ENCODE peak calls at places on chromosomes 6 and 20, in five cellular contexts. One of them, this sample, is unnamed.
A peak's percentile ranks its signal among the peaks of the same experiment; 100 is the strongest.

GRCh38 chr6:112144145-112144926 is 56.9 kb downstream of the FAM229B start:
- DNase-seq in uterus: peak; percentile 49
- DNase-seq in H1: no peak
- DNase-seq in suprapubic skin: no peak
- DNase-seq in GM12878: no peak
- DNase-seq in this sample: no peak

GRCh38 chr6:121873595-121873994 is 438.1 kb downstream of the GJA1 start:
- DNase-seq in suprapubic skin: no peak
- DNase-seq in GM12878: no peak
- DNase-seq in uterus: no peak
- DNase-seq in H1: no peak
- DNase-seq in this sample: no peak

GRCh38 chr6:124962617-124963415 is 579 bp downstream of the RNF217 start:
- DNase-seq in GM12878: no peak
- DNase-seq in H1: peak; percentile 74
- DNase-seq in uterus: peak; percentile 41
- DNase-seq in suprapubic skin: peak; percentile 72
- DNase-seq in this sample: no peak

GRCh38 chr6:66866801-66867200 is 1159.8 kb upstream of the EYS start:
- DNase-seq in uterus: no peak
- DNase-seq in H1: no peak
- DNase-seq in suprapubic skin: no peak
- DNase-seq in GM12878: no peak
- DNase-seq in this sample: no peak

GRCh38 chr6:4902363-4902762 is 101.5 kb downstream of the RPP40 start:
- DNase-seq in uterus: no peak
- DNase-seq in H1: no peak
- DNase-seq in GM12878: no peak
- DNase-seq in suprapubic skin: no peak
- DNase-seq in this sample: no peak

GRCh38 chr20:14600527-14600926 is 263.1 kb upstream of the FLRT3 start:
- DNase-seq in GM12878: no peak
- DNase-seq in uterus: no peak
- DNase-seq in suprapubic skin: no peak
- DNase-seq in H1: no peak
- DNase-seq in this sample: no peak

GRCh38 chr20:58244517-58245030 is 16.1 kb upstream of the ANKRD60 start:
- DNase-seq in H1: no peak
- DNase-seq in uterus: no peak
- DNase-seq in suprapubic skin: no peak
- DNase-seq in GM12878: no peak
- DNase-seq in this sample: no peak

GRCh38 chr20:49214546-49214945 is 4.7 kb upstream of the DDX27 start:
- DNase-seq in suprapubic skin: no peak
- DNase-seq in H1: no peak
- DNase-seq in GM12878: no peak
- DNase-seq in uterus: no peak
- DNase-seq in this sample: no peak

GRCh38 chr6:49676671-49677281 is 36.6 kb downstream of the CRISP2 start:
- DNase-seq in suprapubic skin: no peak
- DNase-seq in H1: no peak
- DNase-seq in GM12878: no peak
- DNase-seq in uterus: no peak
- DNase-seq in this sample: no peak

GRCh38 chr6:51934098-51934497 is 153.3 kb downstream of the PKHD1 start:
- DNase-seq in uterus: no peak
- DNase-seq in GM12878: no peak
- DNase-seq in H1: peak; percentile 54
- DNase-seq in suprapubic skin: no peak
- DNase-seq in this sample: no peak

GRCh38 chr6:115241373-115241772 is 819.3 kb downstream of the FRK start:
- DNase-seq in suprapubic skin: no peak
- DNase-seq in uterus: no peak
- DNase-seq in GM12878: no peak
- DNase-seq in H1: no peak
- DNase-seq in this sample: no peak

GRCh38 chr6:93789532-93789931 is 370.2 kb upstream of the EPHA7 start:
- DNase-seq in suprapubic skin: no peak
- DNase-seq in GM12878: no peak
- DNase-seq in H1: no peak
- DNase-seq in uterus: no peak
- DNase-seq in this sample: no peak

GRCh38 chr6:148935705-148936306 is 189.0 kb downstream of the UST start:
- DNase-seq in uterus: no peak
- DNase-seq in H1: no peak
- DNase-seq in suprapubic skin: no peak
- DNase-seq in GM12878: no peak
- DNase-seq in this sample: no peak

GRCh38 chr6:13268914-13269532 is 59.3 kb downstream of the TBC1D7 start:
- DNase-seq in H1: no peak
- DNase-seq in suprapubic skin: no peak
- DNase-seq in GM12878: no peak
- DNase-seq in uterus: no peak
- DNase-seq in this sample: no peak

GRCh38 chr6:20370393-20370792 is 31.3 kb upstream of the E2F3 start:
- DNase-seq in GM12878: no peak
- DNase-seq in uterus: no peak
- DNase-seq in suprapubic skin: no peak
- DNase-seq in H1: no peak
- DNase-seq in this sample: no peak

GRCh38 chr6:87274660-87275273 is 47.6 kb upstream of the SMIM8 start:
- DNase-seq in GM12878: no peak
- DNase-seq in suprapubic skin: no peak
- DNase-seq in H1: no peak
- DNase-seq in uterus: no peak
- DNase-seq in this sample: no peak

GRCh38 chr6:100677240-100677639 is 203.9 kb downstream of the ASCC3 start:
- DNase-seq in suprapubic skin: no peak
- DNase-seq in uterus: no peak
- DNase-seq in GM12878: no peak
- DNase-seq in H1: no peak
- DNase-seq in this sample: no peak

GRCh38 chr6:18425218-18425617 is 38.1 kb downstream of the RNF144B start:
- DNase-seq in H1: no peak
- DNase-seq in GM12878: no peak
- DNase-seq in suprapubic skin: no peak
- DNase-seq in uterus: no peak
- DNase-seq in this sample: no peak

GRCh38 chr20:20466341-20466879 is 98.5 kb downstream of the INSM1 start:
- DNase-seq in GM12878: peak; percentile 92
- DNase-seq in H1: no peak
- DNase-seq in suprapubic skin: no peak
- DNase-seq in uterus: no peak
- DNase-seq in this sample: no peak

GRCh38 chr20:53579266-53579580 is 14.4 kb downstream of the ZNF217 start:
- DNase-seq in uterus: no peak
- DNase-seq in suprapubic skin: no peak
- DNase-seq in GM12878: no peak
- DNase-seq in H1: no peak
- DNase-seq in this sample: no peak
- TF ChIP-seq POLR2A in uterus: no peak
- TF ChIP-seq POLR2A in suprapubic skin: no peak
- TF ChIP-seq POLR2A in GM12878: no peak
- TF ChIP-seq POLR2A in H1: no peak
- TF ChIP-seq POLR2A in this sample: no peak

GRCh38 chr6:28811873-28812272 is 111.9 kb downstream of the TRIM27 start:
- DNase-seq in suprapubic skin: no peak
- DNase-seq in H1: no peak
- DNase-seq in GM12878: no peak
- DNase-seq in uterus: no peak
- DNase-seq in this sample: no peak

GRCh38 chr6:28816909-28817807 is 106.6 kb downstream of the TRIM27 start:
- DNase-seq in suprapubic skin: no peak
- DNase-seq in H1: peak; percentile 81
- DNase-seq in GM12878: no peak
- DNase-seq in uterus: no peak
- DNase-seq in this sample: no peak

GRCh38 chr6:28812778-28813569 is 110.8 kb downstream of the TRIM27 start:
- DNase-seq in H1: no peak
- DNase-seq in uterus: no peak
- DNase-seq in GM12878: no peak
- DNase-seq in suprapubic skin: no peak
- DNase-seq in this sample: no peak

GRCh38 chr6:28816339-28816908 is 107.4 kb downstream of the TRIM27 start:
- DNase-seq in uterus: no peak
- DNase-seq in GM12878: no peak
- DNase-seq in H1: no peak
- DNase-seq in suprapubic skin: no peak
- DNase-seq in this sample: no peak

GRCh38 chr6:28814032-28814976 is 109.5 kb downstream of the TRIM27 start:
- DNase-seq in GM12878: no peak
- DNase-seq in uterus: no peak
- DNase-seq in suprapubic skin: no peak
- DNase-seq in H1: peak; percentile 72
- DNase-seq in this sample: no peak
- H3K4me3 ChIP-seq in GM12878: no peak overlapping the region
- H3K4me3 ChIP-seq in uterus: no peak overlapping the region
- H3K4me3 ChIP-seq in suprapubic skin: no peak overlapping the region
- H3K4me3 ChIP-seq in H1: peak overlapping the region; percentile 50
- H3K4me3 ChIP-seq in this sample: no peak overlapping the region

GRCh38 chr20:38930242-38930569 is 4.0 kb downstream of the FAM83D start:
- DNase-seq in suprapubic skin: no peak
- DNase-seq in GM12878: no peak
- DNase-seq in uterus: no peak
- DNase-seq in H1: no peak
- DNase-seq in this sample: no peak

GRCh38 chr20:38927902-38928578 is 1.8 kb downstream of the FAM83D start:
- DNase-seq in suprapubic skin: no peak
- DNase-seq in H1: no peak
- DNase-seq in GM12878: no peak
- DNase-seq in uterus: no peak
- DNase-seq in this sample: no peak

GRCh38 chr20:38924718-38925117 is 1.5 kb upstream of the FAM83D start:
- DNase-seq in suprapubic skin: no peak
- DNase-seq in GM12878: no peak
- DNase-seq in H1: no peak
- DNase-seq in uterus: no peak
- DNase-seq in this sample: no peak

GRCh38 chr20:38926934-38927616 is 858 bp downstream of the FAM83D start:
- DNase-seq in suprapubic skin: no peak
- DNase-seq in H1: peak; percentile 51
- DNase-seq in uterus: no peak
- DNase-seq in GM12878: no peak
- DNase-seq in this sample: no peak

DNA sequence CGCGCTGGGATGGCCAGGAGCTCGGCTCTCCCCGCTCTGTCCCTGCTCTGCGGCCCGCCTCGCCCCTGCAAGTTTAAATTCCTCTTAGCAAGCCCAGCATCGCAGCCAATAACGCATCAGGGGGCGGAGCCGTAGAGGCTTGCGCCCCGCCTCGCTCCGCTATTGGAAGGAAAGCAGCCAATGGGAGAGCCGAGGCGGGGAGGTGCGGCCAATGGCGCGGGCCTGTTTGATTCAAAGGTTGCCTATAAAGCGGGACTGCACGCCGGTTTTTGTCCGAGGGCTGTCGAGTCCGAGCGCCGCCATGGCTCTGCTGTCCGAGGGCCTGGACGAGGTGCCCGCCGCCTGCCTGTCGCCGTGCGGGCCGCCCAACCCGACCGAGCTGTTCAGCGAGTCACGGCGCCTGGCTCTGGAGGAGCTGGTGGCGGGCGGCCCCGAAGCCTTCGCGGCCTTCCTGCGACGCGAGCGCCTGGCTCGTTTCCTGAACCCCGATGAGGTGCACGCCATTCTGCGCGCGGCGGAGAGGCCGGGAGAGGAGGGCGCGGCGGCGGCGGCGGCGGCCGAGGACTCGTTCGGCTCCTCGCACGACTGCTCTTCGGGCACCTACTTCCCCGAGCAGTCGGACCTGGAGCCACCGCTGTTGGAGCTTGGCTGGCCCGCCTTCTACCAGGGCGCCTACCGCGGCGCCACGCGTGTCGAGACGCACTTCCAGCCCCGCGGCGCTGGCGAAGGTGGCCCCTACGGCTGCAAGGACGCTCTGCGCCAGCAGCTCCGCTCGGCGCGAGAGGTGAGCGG is at the start of gene FAM83D:
- DNase-seq in GM12878: peak; percentile 92
- DNase-seq in suprapubic skin: peak; percentile 92
- DNase-seq in H1: peak; percentile 99
- DNase-seq in uterus: peak; percentile 85
- DNase-seq in this sample: peak; percentile 75
- TF ChIP-seq POLR2A in GM12878: peak; percentile 99
- TF ChIP-seq POLR2A in suprapubic skin: peak; percentile 19
- TF ChIP-seq POLR2A in H1: peak; percentile 99
- TF ChIP-seq POLR2A in uterus: peak; percentile 51
- TF ChIP-seq POLR2A in this sample: peak; percentile 75

GRCh38 chr6:11171952-11172351 is 60.4 kb upstream of the ERVFRD-1 start:
- DNase-seq in uterus: no peak
- DNase-seq in H1: no peak
- DNase-seq in suprapubic skin: no peak
- DNase-seq in GM12878: no peak
- DNase-seq in this sample: no peak
- H3K4me3 ChIP-seq in uterus: no peak overlapping the region
- H3K4me3 ChIP-seq in H1: no peak overlapping the region
- H3K4me3 ChIP-seq in suprapubic skin: no peak overlapping the region
- H3K4me3 ChIP-seq in GM12878: no peak overlapping the region
- H3K4me3 ChIP-seq in this sample: no peak overlapping the region

GRCh38 chr6:110364364-110364763 is 6.2 kb upstream of the METTL24 start:
- DNase-seq in suprapubic skin: no peak
- DNase-seq in H1: no peak
- DNase-seq in uterus: no peak
- DNase-seq in GM12878: no peak
- DNase-seq in this sample: no peak
- TF ChIP-seq POLR2A in suprapubic skin: no peak
- TF ChIP-seq POLR2A in H1: no peak
- TF ChIP-seq POLR2A in uterus: no peak
- TF ChIP-seq POLR2A in GM12878: no peak
- TF ChIP-seq POLR2A in this sample: no peak

GRCh38 chr6:134379086-134379485 is 61.2 kb upstream of the SGK1 start:
- DNase-seq in H1: peak; percentile 54
- DNase-seq in uterus: no peak
- DNase-seq in suprapubic skin: no peak
- DNase-seq in GM12878: peak; percentile 72
- DNase-seq in this sample: no peak
- H3K4me3 ChIP-seq in H1: no peak overlapping the region
- H3K4me3 ChIP-seq in uterus: no peak overlapping the region
- H3K4me3 ChIP-seq in suprapubic skin: no peak overlapping the region
- H3K4me3 ChIP-seq in GM12878: peak overlapping the region; percentile 13
- H3K4me3 ChIP-seq in this sample: no peak overlapping the region

GRCh38 chr20:37524221-37524700 is 3.2 kb downstream of the NNAT start:
- DNase-seq in uterus: no peak
- DNase-seq in H1: no peak
- DNase-seq in GM12878: no peak
- DNase-seq in suprapubic skin: no peak
- DNase-seq in this sample: no peak
- TF ChIP-seq POLR2A in uterus: no peak
- TF ChIP-seq POLR2A in H1: no peak
- TF ChIP-seq POLR2A in GM12878: no peak
- TF ChIP-seq POLR2A in suprapubic skin: no peak
- TF ChIP-seq POLR2A in this sample: no peak

DNA sequence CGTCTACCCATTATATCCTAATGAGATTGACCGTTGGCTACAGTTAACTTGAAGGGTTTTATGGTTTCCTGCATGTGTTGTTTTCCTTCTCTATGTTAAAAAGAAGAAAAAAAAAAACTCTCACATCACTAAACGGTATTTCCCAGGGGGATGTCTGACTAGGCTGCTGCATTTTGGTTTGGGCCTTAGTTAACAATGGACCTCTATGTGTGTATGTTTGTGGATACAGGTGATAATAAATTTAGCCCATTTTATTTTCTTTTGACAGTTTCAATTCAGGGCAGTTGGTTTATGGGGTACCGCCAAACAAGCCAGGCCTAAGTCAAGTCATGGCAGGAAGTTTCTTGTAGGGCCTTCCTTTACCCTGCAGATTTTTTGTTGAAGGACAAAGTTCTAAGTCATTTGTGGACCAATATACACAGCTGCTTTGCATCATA is 10.0 kb downstream of the SOX4 start:
- DNase-seq in GM12878: no peak
- DNase-seq in H1: no peak
- DNase-seq in suprapubic skin: no peak
- DNase-seq in uterus: no peak
- DNase-seq in this sample: no peak
- H3K4me3 ChIP-seq in GM12878: no peak overlapping the region
- H3K4me3 ChIP-seq in H1: no peak overlapping the region
- H3K4me3 ChIP-seq in suprapubic skin: no peak overlapping the region
- H3K4me3 ChIP-seq in uterus: no peak overlapping the region
- H3K4me3 ChIP-seq in this sample: no peak overlapping the region

This sample was measured in esophagus squamous epithelium.